ENCODE peak calls at places on chromosome 6, in seven cellular contexts. One of them, this sample, is unnamed.

GRCh38 chr6:135424385-135424784 is 73.2 kb downstream of the AHI1 start:
- DNase-seq in tibial artery: no peak
- DNase-seq in HL-60: no peak
- DNase-seq in endodermal cell: no peak
- DNase-seq in type B pancreatic cell: no peak
- DNase-seq in stomach: no peak
- DNase-seq in mesothelial cell of epicardium: no peak
- DNase-seq in this sample: no peak

GRCh38 chr6:159691963-159692287 is 1.1 kb downstream of the SOD2 start:
- DNase-seq in tibial artery: no peak
- DNase-seq in HL-60: no peak
- DNase-seq in endodermal cell: peak
- DNase-seq in type B pancreatic cell: no peak
- DNase-seq in stomach: no peak
- DNase-seq in mesothelial cell of epicardium: no peak
- DNase-seq in this sample: no peak

GRCh38 chr6:17470953-17471335 is 77.5 kb downstream of the CAP2 start:
- DNase-seq in tibial artery: no peak
- DNase-seq in HL-60: no peak
- DNase-seq in endodermal cell: no peak
- DNase-seq in type B pancreatic cell: no peak
- DNase-seq in stomach: no peak
- DNase-seq in mesothelial cell of epicardium: no peak
- DNase-seq in this sample: no peak

GRCh38 chr6:154410619-154411044 is 54.0 kb upstream of the IPCEF1 start:
- DNase-seq in tibial artery: peak
- DNase-seq in HL-60: no peak
- DNase-seq in endodermal cell: no peak
- DNase-seq in type B pancreatic cell: no peak
- DNase-seq in stomach: no peak
- DNase-seq in mesothelial cell of epicardium: no peak
- DNase-seq in this sample: peak

GRCh38 chr6:135853227-135853626 is 1.7 kb downstream of the PDE7B start:
- DNase-seq in tibial artery: no peak
- DNase-seq in HL-60: no peak
- DNase-seq in endodermal cell: no peak
- DNase-seq in type B pancreatic cell: no peak
- DNase-seq in stomach: no peak
- DNase-seq in mesothelial cell of epicardium: no peak
- DNase-seq in this sample: no peak

GRCh38 chr6:133388731-133389130 is 147.6 kb downstream of the EYA4 start:
- DNase-seq in tibial artery: no peak
- DNase-seq in HL-60: no peak
- DNase-seq in endodermal cell: no peak
- DNase-seq in type B pancreatic cell: no peak
- DNase-seq in stomach: no peak
- DNase-seq in mesothelial cell of epicardium: no peak
- DNase-seq in this sample: no peak

GRCh38 chr6:125585470-125585869 is 164.0 kb upstream of the HEY2 start:
- DNase-seq in tibial artery: no peak
- DNase-seq in HL-60: no peak
- DNase-seq in endodermal cell: no peak
- DNase-seq in type B pancreatic cell: no peak
- DNase-seq in stomach: no peak
- DNase-seq in mesothelial cell of epicardium: no peak
- DNase-seq in this sample: no peak

GRCh38 chr6:157034433-157035230 is 257.5 kb downstream of the ARID1B start:
- DNase-seq in tibial artery: no peak
- DNase-seq in HL-60: no peak
- DNase-seq in endodermal cell: no peak
- DNase-seq in type B pancreatic cell: no peak
- DNase-seq in stomach: no peak
- DNase-seq in mesothelial cell of epicardium: no peak
- DNase-seq in this sample: peak

GRCh38 chr6:154154389-154154967 is 115.4 kb downstream of the OPRM1 start:
- DNase-seq in tibial artery: peak
- DNase-seq in HL-60: peak
- DNase-seq in endodermal cell: peak
- DNase-seq in type B pancreatic cell: no peak
- DNase-seq in stomach: peak
- DNase-seq in mesothelial cell of epicardium: no peak
- DNase-seq in this sample: peak

GRCh38 chr6:134063966-134064445 is 11.6 kb upstream of the SLC2A12 start:
- DNase-seq in tibial artery: peak
- DNase-seq in HL-60: peak
- DNase-seq in endodermal cell: peak
- DNase-seq in type B pancreatic cell: no peak
- DNase-seq in stomach: peak
- DNase-seq in mesothelial cell of epicardium: no peak
- DNase-seq in this sample: peak

GRCh38 chr6:42441059-42441471 is 10.7 kb downstream of the TRERF1 start:
- DNase-seq in tibial artery: no peak
- DNase-seq in HL-60: no peak
- DNase-seq in endodermal cell: no peak
- DNase-seq in type B pancreatic cell: no peak
- DNase-seq in stomach: no peak
- DNase-seq in mesothelial cell of epicardium: no peak
- DNase-seq in this sample: no peak

GRCh38 chr6:15475261-15475660 is 187.6 kb downstream of the DTNBP1 start:
- DNase-seq in tibial artery: no peak
- DNase-seq in HL-60: no peak
- DNase-seq in endodermal cell: peak
- DNase-seq in type B pancreatic cell: no peak
- DNase-seq in stomach: no peak
- DNase-seq in mesothelial cell of epicardium: no peak
- DNase-seq in this sample: no peak

GRCh38 chr6:3825331-3825831 is 23.8 kb upstream of the FAM50B start:
- DNase-seq in tibial artery: peak
- DNase-seq in HL-60: no peak
- DNase-seq in endodermal cell: peak
- DNase-seq in type B pancreatic cell: no peak
- DNase-seq in stomach: peak
- DNase-seq in mesothelial cell of epicardium: no peak
- DNase-seq in this sample: peak

GRCh38 chr6:150689900-150690590 is 90.4 kb downstream of the PLEKHG1 start:
- DNase-seq in tibial artery: no peak
- DNase-seq in HL-60: no peak
- DNase-seq in endodermal cell: no peak
- DNase-seq in type B pancreatic cell: no peak
- DNase-seq in stomach: no peak
- DNase-seq in mesothelial cell of epicardium: no peak
- DNase-seq in this sample: no peak

GRCh38 chr6:113645576-113645970 is 211.6 kb upstream of the MARCKS start:
- DNase-seq in tibial artery: no peak
- DNase-seq in HL-60: no peak
- DNase-seq in endodermal cell: no peak
- DNase-seq in type B pancreatic cell: no peak
- DNase-seq in stomach: no peak
- DNase-seq in mesothelial cell of epicardium: no peak
- DNase-seq in this sample: peak

DNA sequence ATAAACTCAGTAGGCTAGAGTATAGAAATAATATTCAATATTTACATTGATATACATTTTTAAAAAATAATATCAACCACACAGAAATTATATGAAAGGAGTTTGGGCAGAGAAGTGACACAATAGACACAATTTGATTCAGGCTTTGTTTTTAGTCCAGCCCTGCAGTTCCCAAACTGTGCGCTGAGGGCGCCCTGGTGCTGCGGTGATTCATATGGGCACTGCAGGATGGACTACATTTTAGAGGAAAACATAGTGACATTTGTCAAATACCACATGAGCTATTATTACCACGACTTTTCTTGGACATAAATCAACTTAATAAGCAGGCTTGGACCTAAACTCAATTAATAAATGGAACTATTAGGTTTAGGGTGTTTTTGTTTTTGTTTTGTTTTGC is 364.3 kb upstream of the ID4 start:
- DNase-seq in tibial artery: no peak
- DNase-seq in HL-60: peak
- DNase-seq in endodermal cell: peak
- DNase-seq in type B pancreatic cell: no peak
- DNase-seq in stomach: no peak
- DNase-seq in mesothelial cell of epicardium: no peak
- DNase-seq in this sample: no peak
- TF ChIP-seq CTCF in tibial artery: no peak
- TF ChIP-seq CTCF in HL-60: peak
- TF ChIP-seq CTCF in endodermal cell: peak
- TF ChIP-seq CTCF in type B pancreatic cell: peak
- TF ChIP-seq CTCF in stomach: no peak
- TF ChIP-seq CTCF in mesothelial cell of epicardium: no peak
- TF ChIP-seq CTCF in this sample: peak

DNA sequence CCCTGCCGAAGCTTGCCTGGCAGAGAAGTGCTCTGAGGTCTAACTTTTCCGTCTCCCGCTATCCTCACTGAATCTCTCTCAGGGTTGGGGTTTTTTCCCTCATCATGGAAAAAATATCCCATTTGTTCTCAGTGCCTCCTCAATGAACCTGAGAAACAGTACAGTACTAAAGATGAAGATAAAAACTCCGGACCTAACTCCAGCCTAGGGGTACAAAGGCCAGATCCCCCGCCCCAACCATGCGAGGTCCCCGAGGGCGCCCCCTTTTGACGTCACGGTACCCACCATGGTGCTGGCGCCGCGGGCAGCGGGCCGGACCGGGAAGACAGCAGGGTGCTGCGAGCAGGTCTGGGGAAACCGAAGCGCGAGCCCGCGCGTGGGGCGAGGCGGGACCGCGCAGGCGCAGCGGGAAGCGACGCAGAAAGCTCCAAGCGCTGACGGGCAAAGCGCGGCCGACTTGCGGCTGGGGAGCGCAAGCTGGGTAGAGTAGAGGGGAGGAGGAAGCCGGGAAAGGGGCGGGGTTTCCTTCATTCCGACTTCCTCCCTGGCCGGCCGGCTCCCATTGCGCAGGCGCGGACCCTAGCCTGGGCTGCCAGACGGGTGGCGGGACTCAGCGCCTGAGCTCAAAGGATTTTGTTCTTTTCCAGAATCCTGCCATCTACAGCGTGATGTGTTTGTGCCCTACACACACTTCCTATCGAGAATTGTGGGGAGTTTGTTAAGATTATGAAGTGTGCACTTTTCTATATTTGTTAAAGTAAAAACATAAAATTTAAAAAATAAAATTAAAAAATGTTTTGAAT is at the start of gene LSM2:
- DNase-seq in tibial artery: peak
- DNase-seq in HL-60: peak
- DNase-seq in endodermal cell: peak
- DNase-seq in type B pancreatic cell: peak
- DNase-seq in stomach: peak
- DNase-seq in mesothelial cell of epicardium: peak
- DNase-seq in this sample: peak
- TF ChIP-seq CTCF in tibial artery: peak
- TF ChIP-seq CTCF in HL-60: no peak
- TF ChIP-seq CTCF in endodermal cell: peak
- TF ChIP-seq CTCF in type B pancreatic cell: no peak
- TF ChIP-seq CTCF in stomach: no peak
- TF ChIP-seq CTCF in mesothelial cell of epicardium: no peak
- TF ChIP-seq CTCF in this sample: peak

DNA sequence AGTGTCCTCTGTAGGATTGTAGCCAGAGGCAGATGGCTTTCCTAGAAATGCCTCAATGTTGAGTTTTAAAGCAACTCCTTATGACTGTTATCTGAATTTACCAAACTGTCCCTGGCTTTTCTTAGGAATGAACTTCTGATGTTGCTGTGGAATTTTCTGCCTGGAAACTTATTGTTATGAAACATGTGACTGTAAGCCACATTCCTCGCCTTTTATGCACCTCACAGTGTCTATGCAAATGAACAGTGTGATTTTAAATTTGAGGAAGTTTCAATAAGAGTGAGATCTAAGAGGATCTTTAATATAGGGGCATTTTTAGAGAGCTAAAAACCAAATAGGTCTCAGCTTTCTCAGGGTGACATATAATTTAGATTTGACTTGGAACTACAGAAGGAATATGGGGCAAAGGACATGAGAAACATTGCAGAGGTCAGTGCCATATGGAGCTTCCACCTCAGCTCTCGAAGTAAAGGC is 2.3 kb upstream of the CCR6 start:
- DNase-seq in tibial artery: no peak
- DNase-seq in HL-60: no peak
- DNase-seq in endodermal cell: no peak
- DNase-seq in type B pancreatic cell: no peak
- DNase-seq in stomach: no peak
- DNase-seq in mesothelial cell of epicardium: no peak
- DNase-seq in this sample: no peak
- TF ChIP-seq CTCF in tibial artery: no peak
- TF ChIP-seq CTCF in HL-60: no peak
- TF ChIP-seq CTCF in endodermal cell: no peak
- TF ChIP-seq CTCF in type B pancreatic cell: no peak
- TF ChIP-seq CTCF in stomach: no peak
- TF ChIP-seq CTCF in mesothelial cell of epicardium: no peak
- TF ChIP-seq CTCF in this sample: no peak

GRCh38 chr6:145713746-145714145 is 21.6 kb downstream of the EPM2A start:
- DNase-seq in tibial artery: no peak
- DNase-seq in HL-60: no peak
- DNase-seq in endodermal cell: no peak
- DNase-seq in type B pancreatic cell: no peak
- DNase-seq in stomach: no peak
- DNase-seq in mesothelial cell of epicardium: no peak
- DNase-seq in this sample: no peak

GRCh38 chr6:145711372-145711771 is 23.9 kb downstream of the EPM2A start:
- DNase-seq in tibial artery: no peak
- DNase-seq in HL-60: no peak
- DNase-seq in endodermal cell: no peak
- DNase-seq in type B pancreatic cell: no peak
- DNase-seq in stomach: no peak
- DNase-seq in mesothelial cell of epicardium: no peak
- DNase-seq in this sample: no peak

GRCh38 chr6:145715426-145715825 is 19.9 kb downstream of the EPM2A start:
- DNase-seq in tibial artery: no peak
- DNase-seq in HL-60: no peak
- DNase-seq in endodermal cell: no peak
- DNase-seq in type B pancreatic cell: no peak
- DNase-seq in stomach: no peak
- DNase-seq in mesothelial cell of epicardium: no peak
- DNase-seq in this sample: no peak

DNA sequence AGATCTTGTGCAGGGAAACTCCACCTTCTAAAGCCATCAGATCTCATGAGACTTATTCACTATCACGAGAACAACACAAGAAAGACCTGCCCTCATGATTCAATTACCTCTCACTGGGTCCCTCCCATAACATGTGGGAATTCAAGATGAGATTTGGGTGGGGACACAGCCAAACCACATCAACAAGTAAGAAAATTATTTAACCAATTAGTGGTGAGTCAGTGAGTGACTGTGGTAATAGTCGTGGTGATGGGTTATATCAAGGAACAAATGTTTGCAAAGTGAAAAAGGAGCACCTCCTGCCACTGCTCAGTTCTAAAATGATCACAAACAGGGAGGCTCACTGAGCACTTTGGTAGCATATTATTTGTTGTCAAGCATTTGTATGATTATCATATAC is 20.6 kb downstream of the EPM2A start:
- DNase-seq in tibial artery: no peak
- DNase-seq in HL-60: no peak
- DNase-seq in endodermal cell: no peak
- DNase-seq in type B pancreatic cell: no peak
- DNase-seq in stomach: no peak
- DNase-seq in mesothelial cell of epicardium: no peak
- DNase-seq in this sample: no peak
- TF ChIP-seq CTCF in tibial artery: no peak
- TF ChIP-seq CTCF in HL-60: no peak
- TF ChIP-seq CTCF in endodermal cell: no peak
- TF ChIP-seq CTCF in type B pancreatic cell: no peak
- TF ChIP-seq CTCF in stomach: no peak
- TF ChIP-seq CTCF in mesothelial cell of epicardium: no peak
- TF ChIP-seq CTCF in this sample: no peak